ENCODE peak calls at places on chromosomes 3 and 15, in five cellular contexts. X is pancreas, E is uterus, G is AG04450, T is heart right ventricle. P is an unnamed sample.

GRCh38 chr3:186760141-186760813 is 23.1 kb upstream of the EIF4A2 start:
- DNase-seq in X (no peak), E (no peak), G (no peak), T (no peak), P (no peak)

GRCh38 chr15:51030649-51031316 is 63.9 kb downstream of the TNFAIP8L3 start:
- DNase-seq in X (peak; percentile 53), E (no peak), G (peak; percentile 38), T (no peak), P (peak; percentile 22)

GRCh38 chr15:67091073-67091965 is 25.9 kb downstream of the SMAD3 start:
- DNase-seq in X (peak; percentile 70), E (peak; percentile 80), G (peak; percentile 86), T (peak; percentile 84), P (no peak)

GRCh38 chr3:119279844-119280243 is 14.3 kb upstream of the ARHGAP31 start:
- DNase-seq in X (no peak), E (no peak), G (no peak), T (no peak), P (no peak)

GRCh38 chr15:79433610-79434009 is 1.5 kb downstream of the MINAR1 start:
- DNase-seq in X (no peak), E (no peak), G (no peak), T (no peak), P (no peak)

GRCh38 chr15:88649286-88649733 is 10.5 kb downstream of the ISG20 start:
- DNase-seq in X (no peak), E (peak; percentile 38), G (peak; percentile 95), T (peak; percentile 61), P (peak; percentile 39)

GRCh38 chr15:29396176-29396811 is 126.7 kb upstream of the NSMCE3 start:
- DNase-seq in X (no peak), E (no peak), G (no peak), T (no peak), P (no peak)

GRCh38 chr3:152458725-152459515 is 190.2 kb downstream of the MBNL1 start:
- DNase-seq in X (no peak), E (no peak), G (no peak), T (no peak), P (no peak)

GRCh38 chr3:129599607-129600006 is 6.9 kb downstream of the PLXND1 start:
- DNase-seq in X (no peak), E (peak; percentile 65), G (no peak), T (peak; percentile 74), P (no peak)

GRCh38 chr3:141680620-141681389 is 57.3 kb upstream of the RNF7 start:
- DNase-seq in X (peak; percentile 62), E (peak; percentile 23), G (no peak), T (peak; percentile 62), P (no peak)

GRCh38 chr3:134407247-134407640 is 33.0 kb upstream of the AMOTL2 start:
- DNase-seq in X (no peak), E (no peak), G (no peak), T (no peak), P (no peak)

DNA sequence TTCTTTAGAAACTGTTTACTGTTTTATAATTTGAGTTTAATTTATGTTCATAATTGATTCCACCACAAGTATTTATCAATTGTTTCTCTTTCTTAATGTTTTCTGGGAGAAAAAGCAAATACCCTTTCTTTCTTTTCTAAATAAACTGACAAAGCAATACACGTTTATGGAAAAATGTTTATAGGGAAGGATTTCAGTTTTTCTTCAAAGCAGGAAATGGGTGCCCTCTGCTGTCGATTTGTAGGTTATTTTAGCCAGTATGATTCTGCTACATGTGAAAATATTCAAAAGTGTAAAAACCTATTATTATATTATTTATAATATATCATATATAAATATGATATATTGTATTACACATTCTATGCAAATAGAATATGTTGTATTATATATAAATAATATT is 921.0 kb upstream of the ROBO1 start:
- DNase-seq in X (no peak), E (no peak), G (no peak), T (no peak), P (no peak)
- TF ChIP-seq CTCF in X (no peak), E (no peak), G (peak; percentile 27), T (peak; percentile 17), P (peak; percentile 9)

DNA sequence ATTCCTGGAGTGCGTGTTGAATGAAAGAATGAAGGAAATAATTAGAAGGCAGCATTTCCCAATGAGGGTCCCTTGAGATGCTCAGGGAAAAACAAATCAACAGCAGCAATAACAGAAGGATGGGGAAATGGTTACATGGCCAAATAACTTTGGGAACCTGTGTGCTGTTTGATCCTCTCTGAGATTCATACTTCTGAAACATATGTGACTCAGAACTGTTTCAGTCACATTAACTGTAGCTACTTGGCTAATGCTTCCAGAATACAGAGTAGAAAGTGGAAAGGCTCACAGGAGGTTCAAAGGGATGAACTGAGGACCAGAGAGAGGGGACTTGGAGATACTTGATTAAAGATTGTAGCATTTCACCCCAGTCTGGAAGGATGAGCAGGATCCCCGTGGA is 258.2 kb downstream of the SLCO3A1 start:
- DNase-seq in X (no peak), E (no peak), G (no peak), T (no peak), P (no peak)
- H3K27me3 ChIP-seq in X (no peaks in the 10 kb centered on the region), E (no peaks in the 10 kb centered on the region), G (no peaks in the 10 kb centered on the region), T (no peaks in the 10 kb centered on the region), P (no peaks in the 10 kb centered on the region)

GRCh38 chr15:81809543-81809942 is 236.3 kb downstream of the MEX3B start:
- DNase-seq in X (peak; percentile 15), E (no peak), G (no peak), T (peak; percentile 11), P (no peak)
- TF ChIP-seq CTCF in X (no peak), E (no peak), G (no peak), T (peak; percentile 42), P (no peak)

DNA sequence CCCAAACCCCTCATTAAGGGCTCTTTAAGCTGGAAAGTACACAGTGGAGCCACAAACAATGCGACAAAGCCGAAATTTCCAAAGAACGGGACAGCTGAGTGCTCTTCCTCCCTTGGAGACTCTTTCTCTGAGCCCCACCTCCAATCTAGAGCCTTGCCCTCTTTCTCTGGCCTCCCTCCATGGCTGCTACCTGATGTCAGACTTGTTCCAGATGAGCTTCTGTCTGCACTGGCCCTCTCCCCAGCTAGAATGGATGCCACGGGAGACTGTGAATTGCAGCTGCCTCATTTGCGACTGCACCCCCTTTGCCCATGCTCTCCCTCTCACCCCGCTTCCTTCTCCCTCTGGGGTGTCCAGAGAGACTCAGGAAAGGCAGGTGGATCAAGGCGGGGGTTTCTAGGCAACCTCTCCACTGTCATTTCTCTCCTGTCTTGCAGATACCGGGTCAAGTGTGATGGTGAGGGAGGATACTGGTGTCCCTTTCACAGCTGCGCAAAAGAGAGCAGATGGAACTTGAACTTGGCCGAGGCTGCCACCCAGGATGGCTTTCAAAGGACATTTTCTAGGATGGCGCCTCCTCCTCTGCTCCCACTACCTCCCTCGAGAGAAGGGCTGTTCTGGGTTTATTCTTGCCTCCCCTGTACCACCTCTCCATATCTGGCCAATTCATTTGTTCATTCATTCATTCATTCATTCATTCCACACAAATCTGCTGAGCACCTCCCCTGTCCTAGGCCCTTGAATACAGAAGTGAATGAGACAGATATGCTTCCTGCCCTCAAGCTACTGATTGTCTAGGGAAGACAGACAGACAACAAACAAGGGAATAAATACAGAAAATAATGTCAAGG is 12.8 kb downstream of the ATP2B2 start:
- DNase-seq in X (no peak), E (no peak), G (no peak), T (no peak), P (no peak)
- H3K27me3 ChIP-seq in X (no peaks in the 10 kb centered on the region), E (no peaks in the 10 kb centered on the region), G (peaks cover 15% of the 10 kb centered on the region), T (no peaks in the 10 kb centered on the region), P (peaks cover 6% of the 10 kb centered on the region)

DNA sequence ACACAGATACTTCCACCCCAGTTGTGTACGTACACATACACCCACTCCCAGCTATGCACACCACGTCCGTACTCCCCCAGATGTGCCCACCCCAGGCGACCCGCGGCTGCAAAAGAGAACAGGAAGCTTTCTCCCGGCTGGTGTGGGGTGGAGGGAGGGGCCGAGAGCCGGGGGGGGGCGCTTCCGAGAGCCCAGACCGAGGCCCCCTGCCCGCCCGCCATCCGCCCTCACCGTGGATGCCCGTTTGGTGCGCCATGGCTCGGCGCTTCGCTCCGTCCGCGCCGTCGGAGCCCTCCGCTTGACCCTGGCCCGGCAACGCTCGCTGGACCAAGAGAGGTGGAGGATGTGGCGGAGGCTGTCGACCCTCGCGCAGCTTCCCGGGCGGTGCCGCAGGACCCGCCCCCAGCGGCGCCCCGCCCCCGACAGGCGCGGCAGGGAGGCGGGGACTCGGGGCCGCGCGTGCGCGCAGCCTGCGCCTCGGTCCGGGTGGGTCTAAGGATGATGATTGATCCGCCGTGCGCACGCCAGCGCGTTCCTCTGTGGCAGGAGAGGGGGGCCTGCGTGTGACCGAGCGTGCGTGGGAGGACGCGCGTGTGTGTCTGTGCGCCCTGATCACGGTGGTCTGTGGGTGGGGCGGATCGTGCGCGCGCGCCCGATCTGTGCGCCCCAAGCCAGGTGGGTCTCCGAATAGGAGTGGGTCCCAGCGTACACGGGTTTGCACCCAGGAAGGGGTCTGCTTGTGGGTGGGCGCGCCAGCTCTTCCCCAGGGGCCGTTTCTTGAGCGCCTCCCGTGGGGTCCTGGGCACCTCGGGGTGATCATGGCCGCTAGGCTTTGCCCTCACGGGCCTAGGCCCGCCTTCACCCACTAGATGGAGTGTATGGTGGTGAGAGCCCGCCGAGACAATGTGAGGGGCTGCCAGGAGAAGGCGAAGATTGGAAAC is at the start of gene TWF2:
- DNase-seq in X (peak; percentile 74), E (peak; percentile 76), G (peak; percentile 45), T (peak; percentile 75), P (no peak)
- TF ChIP-seq CTCF in X (no peak), E (peak; percentile 48), G (peak; percentile 40), T (peak; percentile 58), P (peak; percentile 49)

GRCh38 chr15:40300367-40300766 is 7.4 kb downstream of the PLCB2 start:
- DNase-seq in X (no peak), E (no peak), G (no peak), T (no peak), P (no peak)
- H3K27me3 ChIP-seq in X (no peaks in the 10 kb centered on the region), E (no peaks in the 10 kb centered on the region), G (peaks cover 71% of the 10 kb centered on the region), T (no peaks in the 10 kb centered on the region), P (peaks cover 24% of the 10 kb centered on the region)

P was measured in BJ.